ENCODE peak calls at places on chromosomes 16 and 17, in four cellular contexts. L is T-cell; B is HCEC 1CT; Y is stimulated activated CD4-positive, alpha-beta T cell treated with anti-CD3 and anti-CD28 coated beads, Interleukin-12 subunit alpha, Interleukin-12 subunit beta, amount 100 ng/mL, for 4 hours. H is an unnamed sample.

GRCh38 chr16:35561346-35561745 is 2101.9 kb downstream of the TP53TG3F start:
- DNase-seq in L (no peak), B (no peak), Y (no peak), H (no peak)

GRCh38 chr16:58717994-58718393 is 16.1 kb downstream of the GOT2 start:
- DNase-seq in L (no peak), B (no peak), Y (no peak), H (no peak)

GRCh38 chr16:54928016-54928356 is 2.7 kb upstream of the IRX5 start:
- DNase-seq in L (no peak), B (no peak), Y (no peak), H (no peak)

GRCh38 chr16:57092786-57093301 is 461 bp downstream of the CPNE2 start:
- DNase-seq in L (peak), B (no peak), Y (peak), H (no peak)

GRCh38 chr17:67435122-67435521 is 58.0 kb downstream of the PITPNC1 start:
- DNase-seq in L (peak), B (no peak), Y (no peak), H (no peak)

GRCh38 chr16:86664518-86665318 is 86.4 kb downstream of the FOXL1 start:
- DNase-seq in L (no peak), B (peak), Y (peak), H (peak)

GRCh38 chr16:48244080-48244862 is at the start of gene LONP2:
- DNase-seq in L (peak), B (peak), Y (peak), H (peak)

GRCh38 chr17:14940112-14940945 is 324.8 kb downstream of the PMP22 start:
- DNase-seq in L (no peak), B (peak), Y (no peak), H (no peak)

GRCh38 chr16:72099377-72099818 is 5.8 kb downstream of the DHX38 start:
- DNase-seq in L (peak), B (peak), Y (peak), H (peak)

GRCh38 chr17:43366809-43367587 is 31.8 kb upstream of the ARL4D start:
- DNase-seq in L (no peak), B (no peak), Y (no peak), H (no peak)

GRCh38 chr16:14303182-14303618 is 232.1 kb downstream of the MRTFB start:
- DNase-seq in L (no peak), B (no peak), Y (no peak), H (peak)

GRCh38 chr16:10339777-10340752 is 45.8 kb upstream of the ATF7IP2 start:
- DNase-seq in L (no peak), B (no peak), Y (no peak), H (no peak)

GRCh38 chr17:66676421-66676820 is 158.5 kb upstream of the CACNG5 start:
- DNase-seq in L (no peak), B (no peak), Y (no peak), H (peak)

GRCh38 chr16:3112058-3112880 is at the start of gene ZNF205:
- DNase-seq in L (no peak), B (peak), Y (no peak), H (peak)

GRCh38 chr17:78397681-78398101 is 19.2 kb downstream of the PGS1 start:
- DNase-seq in L (no peak), B (no peak), Y (no peak), H (peak)

GRCh38 chr17:79923974-79924638 is 84.9 kb upstream of the CBX4 start:
- DNase-seq in L (peak), B (peak), Y (peak), H (no peak)

GRCh38 chr16:20901068-20901440 is 483 bp downstream of the LYRM1 start:
- DNase-seq in L (peak), B (no peak), Y (no peak), H (no peak)

GRCh38 chr16:57752203-57752580 is 16.6 kb downstream of the KATNB1 start:
- DNase-seq in L (no peak), B (no peak), Y (no peak), H (no peak)

GRCh38 chr16:10906914-10907756 is 30.1 kb downstream of the CIITA start:
- DNase-seq in L (no peak), B (no peak), Y (no peak), H (no peak)

GRCh38 chr16:68300736-68301459 is 9.8 kb downstream of the SLC7A6OS start:
- DNase-seq in L (no peak), B (no peak), Y (no peak), H (no peak)

GRCh38 chr17:4786111-4786491 is at the start of gene VMO1:
- DNase-seq in L (no peak), B (peak), Y (no peak), H (peak)

GRCh38 chr17:80100035-80100323 is 1.4 kb upstream of the GAA start:
- DNase-seq in L (no peak), B (no peak), Y (no peak), H (no peak)

GRCh38 chr17:8326591-8327583 is 12.8 kb upstream of the ODF4 start:
- DNase-seq in L (peak), B (no peak), Y (peak), H (peak)

GRCh38 chr17:69412336-69412735 is 2.2 kb upstream of the MAP2K6 start:
- DNase-seq in L (no peak), B (no peak), Y (no peak), H (no peak)

GRCh38 chr16:270381-271255 is 5.1 kb downstream of the RGS11 start:
- DNase-seq in L (no peak), B (no peak), Y (no peak), H (no peak)

GRCh38 chr17:67343237-67343636 is 23.1 kb downstream of the PSMD12 start:
- DNase-seq in L (no peak), B (no peak), Y (no peak), H (no peak)

GRCh38 chr16:17149904-17150483 is 320.8 kb downstream of the XYLT1 start:
- DNase-seq in L (no peak), B (no peak), Y (no peak), H (no peak)

GRCh38 chr17:7177210-7177953 is 1.8 kb downstream of the ASGR1 start:
- DNase-seq in L (peak), B (peak), Y (peak), H (peak)

GRCh38 chr17:73697872-73698271 is 53.6 kb upstream of the SDK2 start:
- DNase-seq in L (no peak), B (no peak), Y (no peak), H (no peak)

GRCh38 chr16:630815-631405 is at the start of gene WFIKKN1:
- DNase-seq in L (no peak), B (no peak), Y (no peak), H (no peak)

GRCh38 chr17:36926226-36926625 is 11.0 kb upstream of the LHX1 start:
- DNase-seq in L (no peak), B (no peak), Y (no peak), H (no peak)

GRCh38 chr17:45273551-45273957 is 11.7 kb upstream of the SPATA32 start:
- DNase-seq in L (no peak), B (no peak), Y (no peak), H (peak)

GRCh38 chr17:17606416-17607000 is 15.0 kb upstream of the PEMT start:
- DNase-seq in L (no peak), B (no peak), Y (no peak), H (peak)

GRCh38 chr17:41919165-41919817 is 540 bp upstream of the ACLY start:
- DNase-seq in L (no peak), B (no peak), Y (no peak), H (no peak)

GRCh38 chr16:2791174-2791573 is 3.8 kb upstream of the PRSS33 start:
- DNase-seq in L (no peak), B (no peak), Y (no peak), H (no peak)

GRCh38 chr17:57293077-57293476 is 36.8 kb downstream of the MSI2 start:
- DNase-seq in L (no peak), B (no peak), Y (no peak), H (peak)

GRCh38 chr16:57762365-57763289 is 27.1 kb downstream of the KATNB1 start:
- DNase-seq in L (no peak), B (no peak), Y (no peak), H (no peak)

GRCh38 chr16:85557083-85557975 is 55.8 kb upstream of the GSE1 start:
- DNase-seq in L (peak), B (peak), Y (peak), H (no peak)

GRCh38 chr16:391885-392335 is 5.1 kb upstream of the NME4 start:
- DNase-seq in L (peak), B (peak), Y (peak), H (peak)

H was measured in LHCN-M2.